ENCODE peak calls at places on chromosomes 16 and 17, in nine cellular contexts. One of them, this sample, is unnamed.

GRCh38 chr16:30533748-30534367 is 800 bp downstream of the ZNF747 start:
- DNase-seq in sigmoid colon: no peak
- DNase-seq in heart left ventricle: peak; percentile 67
- DNase-seq in BJ: no peak
- DNase-seq in naive thymus-derived CD4-positive, alpha-beta T cell: no peak
- DNase-seq in colonic mucosa: peak; percentile 38
- DNase-seq in Caco-2: no peak
- DNase-seq in cardiac muscle cell: no peak
- DNase-seq in tibial artery: no peak
- DNase-seq in this sample: no peak

GRCh38 chr16:80693553-80693952 is 110.8 kb downstream of the CDYL2 start:
- DNase-seq in sigmoid colon: no peak
- DNase-seq in heart left ventricle: no peak
- DNase-seq in BJ: no peak
- DNase-seq in naive thymus-derived CD4-positive, alpha-beta T cell: no peak
- DNase-seq in colonic mucosa: no peak
- DNase-seq in Caco-2: no peak
- DNase-seq in cardiac muscle cell: no peak
- DNase-seq in tibial artery: no peak
- DNase-seq in this sample: no peak

GRCh38 chr16:56401482-56401881 is 23.9 kb downstream of the AMFR start:
- DNase-seq in sigmoid colon: no peak
- DNase-seq in heart left ventricle: no peak
- DNase-seq in BJ: no peak
- DNase-seq in naive thymus-derived CD4-positive, alpha-beta T cell: no peak
- DNase-seq in colonic mucosa: no peak
- DNase-seq in Caco-2: peak; percentile 56
- DNase-seq in cardiac muscle cell: no peak
- DNase-seq in tibial artery: no peak
- DNase-seq in this sample: peak; percentile 26

GRCh38 chr17:78142113-78142861 is 3.9 kb upstream of the C17orf99 start:
- DNase-seq in sigmoid colon: no peak
- DNase-seq in heart left ventricle: no peak
- DNase-seq in BJ: no peak
- DNase-seq in naive thymus-derived CD4-positive, alpha-beta T cell: no peak
- DNase-seq in colonic mucosa: peak; percentile 86
- DNase-seq in Caco-2: no peak
- DNase-seq in cardiac muscle cell: no peak
- DNase-seq in tibial artery: no peak
- DNase-seq in this sample: no peak

GRCh38 chr17:76707985-76708807 is 2.6 kb downstream of the MXRA7 start:
- DNase-seq in sigmoid colon: peak; percentile 73
- DNase-seq in heart left ventricle: no peak
- DNase-seq in BJ: no peak
- DNase-seq in naive thymus-derived CD4-positive, alpha-beta T cell: no peak
- DNase-seq in colonic mucosa: no peak
- DNase-seq in Caco-2: no peak
- DNase-seq in cardiac muscle cell: peak; percentile 35
- DNase-seq in tibial artery: no peak
- DNase-seq in this sample: peak; percentile 67

GRCh38 chr16:14399397-14400284 is 230.4 kb downstream of the PARN start:
- DNase-seq in sigmoid colon: peak; percentile 79
- DNase-seq in heart left ventricle: no peak
- DNase-seq in BJ: peak; percentile 59
- DNase-seq in naive thymus-derived CD4-positive, alpha-beta T cell: no peak
- DNase-seq in colonic mucosa: no peak
- DNase-seq in Caco-2: peak; percentile 78
- DNase-seq in cardiac muscle cell: peak; percentile 58
- DNase-seq in tibial artery: peak; percentile 90
- DNase-seq in this sample: no peak

GRCh38 chr17:50495918-50496317 is 12.3 kb upstream of the MYCBPAP start:
- DNase-seq in sigmoid colon: no peak
- DNase-seq in heart left ventricle: no peak
- DNase-seq in BJ: no peak
- DNase-seq in naive thymus-derived CD4-positive, alpha-beta T cell: no peak
- DNase-seq in colonic mucosa: no peak
- DNase-seq in Caco-2: no peak
- DNase-seq in cardiac muscle cell: peak; percentile 18
- DNase-seq in tibial artery: no peak
- DNase-seq in this sample: no peak

GRCh38 chr16:53052519-53053501 is at the start of gene CHD9NB:
- DNase-seq in sigmoid colon: peak; percentile 51
- DNase-seq in heart left ventricle: no peak
- DNase-seq in BJ: peak; percentile 68
- DNase-seq in naive thymus-derived CD4-positive, alpha-beta T cell: no peak
- DNase-seq in colonic mucosa: peak; percentile 80
- DNase-seq in Caco-2: peak; percentile 74
- DNase-seq in cardiac muscle cell: peak; percentile 86
- DNase-seq in tibial artery: no peak
- DNase-seq in this sample: no peak

GRCh38 chr17:51270675-51271074 is 10.3 kb downstream of the UTP18 start:
- DNase-seq in sigmoid colon: no peak
- DNase-seq in heart left ventricle: no peak
- DNase-seq in BJ: no peak
- DNase-seq in naive thymus-derived CD4-positive, alpha-beta T cell: no peak
- DNase-seq in colonic mucosa: no peak
- DNase-seq in Caco-2: no peak
- DNase-seq in cardiac muscle cell: no peak
- DNase-seq in tibial artery: no peak
- DNase-seq in this sample: no peak

GRCh38 chr16:20300312-20301097 is 26.8 kb downstream of the GP2 start:
- DNase-seq in sigmoid colon: no peak
- DNase-seq in heart left ventricle: no peak
- DNase-seq in BJ: no peak
- DNase-seq in naive thymus-derived CD4-positive, alpha-beta T cell: peak; percentile 6
- DNase-seq in colonic mucosa: peak; percentile 41
- DNase-seq in Caco-2: peak; percentile 45
- DNase-seq in cardiac muscle cell: peak; percentile 69
- DNase-seq in tibial artery: no peak
- DNase-seq in this sample: peak; percentile 73

GRCh38 chr16:76539609-76540008 is 262.4 kb downstream of the CNTNAP4 start:
- DNase-seq in sigmoid colon: no peak
- DNase-seq in heart left ventricle: no peak
- DNase-seq in BJ: no peak
- DNase-seq in naive thymus-derived CD4-positive, alpha-beta T cell: no peak
- DNase-seq in colonic mucosa: no peak
- DNase-seq in Caco-2: no peak
- DNase-seq in cardiac muscle cell: no peak
- DNase-seq in tibial artery: no peak
- DNase-seq in this sample: no peak

GRCh38 chr17:79907855-79908254 is 68.6 kb upstream of the CBX4 start:
- DNase-seq in sigmoid colon: no peak
- DNase-seq in heart left ventricle: no peak
- DNase-seq in BJ: peak; percentile 1
- DNase-seq in naive thymus-derived CD4-positive, alpha-beta T cell: no peak
- DNase-seq in colonic mucosa: peak; percentile 67
- DNase-seq in Caco-2: no peak
- DNase-seq in cardiac muscle cell: peak; percentile 32
- DNase-seq in tibial artery: no peak
- DNase-seq in this sample: no peak

GRCh38 chr16:17951273-17951845 is 385.2 kb downstream of the NPIPA8 start:
- DNase-seq in sigmoid colon: no peak
- DNase-seq in heart left ventricle: no peak
- DNase-seq in BJ: peak; percentile 15
- DNase-seq in naive thymus-derived CD4-positive, alpha-beta T cell: no peak
- DNase-seq in colonic mucosa: no peak
- DNase-seq in Caco-2: no peak
- DNase-seq in cardiac muscle cell: no peak
- DNase-seq in tibial artery: no peak
- DNase-seq in this sample: no peak

GRCh38 chr17:30570596-30571265 is 93.5 kb downstream of the GOSR1 start:
- DNase-seq in sigmoid colon: no peak
- DNase-seq in heart left ventricle: no peak
- DNase-seq in BJ: no peak
- DNase-seq in naive thymus-derived CD4-positive, alpha-beta T cell: no peak
- DNase-seq in colonic mucosa: no peak
- DNase-seq in Caco-2: no peak
- DNase-seq in cardiac muscle cell: no peak
- DNase-seq in tibial artery: no peak
- DNase-seq in this sample: no peak

GRCh38 chr16:75593825-75594820 is 27.9 kb downstream of the GABARAPL2 start:
- DNase-seq in sigmoid colon: no peak
- DNase-seq in heart left ventricle: no peak
- DNase-seq in BJ: peak; percentile 32
- DNase-seq in naive thymus-derived CD4-positive, alpha-beta T cell: no peak
- DNase-seq in colonic mucosa: no peak
- DNase-seq in Caco-2: no peak
- DNase-seq in cardiac muscle cell: peak; percentile 39
- DNase-seq in tibial artery: peak; percentile 39
- DNase-seq in this sample: no peak

GRCh38 chr17:47808830-47809480 is 12.6 kb downstream of the OSBPL7 start:
- DNase-seq in sigmoid colon: peak; percentile 59
- DNase-seq in heart left ventricle: no peak
- DNase-seq in BJ: no peak
- DNase-seq in naive thymus-derived CD4-positive, alpha-beta T cell: no peak
- DNase-seq in colonic mucosa: no peak
- DNase-seq in Caco-2: peak; percentile 51
- DNase-seq in cardiac muscle cell: no peak
- DNase-seq in tibial artery: no peak
- DNase-seq in this sample: no peak

GRCh38 chr16:8370374-8371015 is 219.8 kb downstream of the TMEM114 start:
- DNase-seq in sigmoid colon: no peak
- DNase-seq in heart left ventricle: no peak
- DNase-seq in BJ: no peak
- DNase-seq in naive thymus-derived CD4-positive, alpha-beta T cell: no peak
- DNase-seq in colonic mucosa: peak; percentile 21
- DNase-seq in Caco-2: no peak
- DNase-seq in cardiac muscle cell: no peak
- DNase-seq in tibial artery: no peak
- DNase-seq in this sample: no peak

GRCh38 chr16:86321491-86321890 is 188.8 kb upstream of the FOXF1 start:
- DNase-seq in sigmoid colon: peak; percentile 39
- DNase-seq in heart left ventricle: no peak
- DNase-seq in BJ: no peak
- DNase-seq in naive thymus-derived CD4-positive, alpha-beta T cell: peak; percentile 22
- DNase-seq in colonic mucosa: no peak
- DNase-seq in Caco-2: peak; percentile 23
- DNase-seq in cardiac muscle cell: no peak
- DNase-seq in tibial artery: no peak
- DNase-seq in this sample: no peak

GRCh38 chr17:81684442-81684911 is 666 bp downstream of the HGS start:
- DNase-seq in sigmoid colon: no peak
- DNase-seq in heart left ventricle: no peak
- DNase-seq in BJ: no peak
- DNase-seq in naive thymus-derived CD4-positive, alpha-beta T cell: no peak
- DNase-seq in colonic mucosa: no peak
- DNase-seq in Caco-2: no peak
- DNase-seq in cardiac muscle cell: no peak
- DNase-seq in tibial artery: no peak
- DNase-seq in this sample: no peak
- H3K36me3 ChIP-seq in sigmoid colon: peaks cover 31% of the 10 kb centered on the region
- H3K36me3 ChIP-seq in heart left ventricle: peaks cover 39% of the 10 kb centered on the region
- H3K36me3 ChIP-seq in BJ: peaks cover 44% of the 10 kb centered on the region
- H3K36me3 ChIP-seq in naive thymus-derived CD4-positive, alpha-beta T cell: peaks cover 47% of the 10 kb centered on the region
- H3K36me3 ChIP-seq in colonic mucosa: peaks cover 17% of the 10 kb centered on the region
- H3K36me3 ChIP-seq in Caco-2: peaks cover 5% of the 10 kb centered on the region
- H3K36me3 ChIP-seq in cardiac muscle cell: peaks cover 21% of the 10 kb centered on the region
- H3K36me3 ChIP-seq in tibial artery: peaks cover 44% of the 10 kb centered on the region
- H3K36me3 ChIP-seq in this sample: no peaks in the 10 kb centered on the region

GRCh38 chr16:57757883-57758282 is 22.3 kb downstream of the KATNB1 start:
- DNase-seq in sigmoid colon: no peak
- DNase-seq in heart left ventricle: peak; percentile 40
- DNase-seq in BJ: no peak
- DNase-seq in naive thymus-derived CD4-positive, alpha-beta T cell: no peak
- DNase-seq in colonic mucosa: no peak
- DNase-seq in Caco-2: no peak
- DNase-seq in cardiac muscle cell: no peak
- DNase-seq in tibial artery: no peak
- DNase-seq in this sample: no peak
- H3K36me3 ChIP-seq in sigmoid colon: peaks cover 6% of the 10 kb centered on the region
- H3K36me3 ChIP-seq in heart left ventricle: peaks cover 29% of the 10 kb centered on the region
- H3K36me3 ChIP-seq in BJ: peaks cover 40% of the 10 kb centered on the region
- H3K36me3 ChIP-seq in naive thymus-derived CD4-positive, alpha-beta T cell: peaks cover 34% of the 10 kb centered on the region
- H3K36me3 ChIP-seq in colonic mucosa: no peaks in the 10 kb centered on the region
- H3K36me3 ChIP-seq in Caco-2: peaks cover 3% of the 10 kb centered on the region
- H3K36me3 ChIP-seq in cardiac muscle cell: peaks cover 2% of the 10 kb centered on the region
- H3K36me3 ChIP-seq in tibial artery: peaks cover 41% of the 10 kb centered on the region
- H3K36me3 ChIP-seq in this sample: no peaks in the 10 kb centered on the region

GRCh38 chr16:67959520-67959919 is 8.9 kb downstream of the SLC12A4 start:
- DNase-seq in sigmoid colon: peak; percentile 86
- DNase-seq in heart left ventricle: peak; percentile 84
- DNase-seq in BJ: peak; percentile 34
- DNase-seq in naive thymus-derived CD4-positive, alpha-beta T cell: no peak
- DNase-seq in colonic mucosa: no peak
- DNase-seq in Caco-2: no peak
- DNase-seq in cardiac muscle cell: peak; percentile 53
- DNase-seq in tibial artery: peak; percentile 83
- DNase-seq in this sample: peak; percentile 70

GRCh38 chr16:67962135-67962534 is 6.3 kb downstream of the SLC12A4 start:
- DNase-seq in sigmoid colon: no peak
- DNase-seq in heart left ventricle: no peak
- DNase-seq in BJ: no peak
- DNase-seq in naive thymus-derived CD4-positive, alpha-beta T cell: no peak
- DNase-seq in colonic mucosa: no peak
- DNase-seq in Caco-2: no peak
- DNase-seq in cardiac muscle cell: no peak
- DNase-seq in tibial artery: no peak
- DNase-seq in this sample: no peak

GRCh38 chr16:67961551-67961957 is 6.9 kb downstream of the SLC12A4 start:
- DNase-seq in sigmoid colon: no peak
- DNase-seq in heart left ventricle: no peak
- DNase-seq in BJ: no peak
- DNase-seq in naive thymus-derived CD4-positive, alpha-beta T cell: no peak
- DNase-seq in colonic mucosa: peak; percentile 89
- DNase-seq in Caco-2: no peak
- DNase-seq in cardiac muscle cell: no peak
- DNase-seq in tibial artery: no peak
- DNase-seq in this sample: no peak

GRCh38 chr16:67957622-67958021 is 10.8 kb downstream of the SLC12A4 start:
- DNase-seq in sigmoid colon: no peak
- DNase-seq in heart left ventricle: no peak
- DNase-seq in BJ: no peak
- DNase-seq in naive thymus-derived CD4-positive, alpha-beta T cell: no peak
- DNase-seq in colonic mucosa: no peak
- DNase-seq in Caco-2: no peak
- DNase-seq in cardiac muscle cell: no peak
- DNase-seq in tibial artery: no peak
- DNase-seq in this sample: no peak

GRCh38 chr16:67959930-67960329 is 8.5 kb downstream of the SLC12A4 start:
- DNase-seq in sigmoid colon: no peak
- DNase-seq in heart left ventricle: no peak
- DNase-seq in BJ: no peak
- DNase-seq in naive thymus-derived CD4-positive, alpha-beta T cell: no peak
- DNase-seq in colonic mucosa: no peak
- DNase-seq in Caco-2: no peak
- DNase-seq in cardiac muscle cell: no peak
- DNase-seq in tibial artery: no peak
- DNase-seq in this sample: no peak
- H3K36me3 ChIP-seq in sigmoid colon: peaks cover 28% of the 10 kb centered on the region
- H3K36me3 ChIP-seq in heart left ventricle: peaks cover 85% of the 10 kb centered on the region
- H3K36me3 ChIP-seq in BJ: peaks cover 58% of the 10 kb centered on the region
- H3K36me3 ChIP-seq in naive thymus-derived CD4-positive, alpha-beta T cell: peaks cover 44% of the 10 kb centered on the region
- H3K36me3 ChIP-seq in colonic mucosa: no peaks in the 10 kb centered on the region
- H3K36me3 ChIP-seq in Caco-2: peaks cover 14% of the 10 kb centered on the region
- H3K36me3 ChIP-seq in cardiac muscle cell: peaks cover 11% of the 10 kb centered on the region
- H3K36me3 ChIP-seq in tibial artery: peaks cover 81% of the 10 kb centered on the region
- H3K36me3 ChIP-seq in this sample: no peaks in the 10 kb centered on the region

DNA sequence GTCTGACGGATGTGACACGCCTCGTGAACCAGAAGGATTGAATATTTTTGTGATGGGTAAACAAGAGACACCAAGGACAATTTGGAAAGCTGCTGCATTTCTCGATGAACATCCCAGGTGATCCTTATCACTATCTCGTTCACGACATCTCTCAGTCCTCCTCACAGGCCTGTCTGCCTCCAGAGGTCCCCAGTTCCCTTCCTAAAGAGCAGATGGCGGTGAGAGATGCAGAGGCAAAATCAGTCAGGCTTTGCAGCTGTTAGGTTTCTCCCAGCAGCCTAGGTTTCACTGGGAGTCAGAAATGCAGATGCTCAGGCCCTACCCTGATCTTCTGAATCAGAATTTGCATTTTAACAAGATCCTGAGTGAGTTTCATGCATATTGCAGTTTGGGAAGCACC is 23.6 kb downstream of the SCPEP1 start:
- DNase-seq in sigmoid colon: no peak
- DNase-seq in heart left ventricle: no peak
- DNase-seq in BJ: no peak
- DNase-seq in naive thymus-derived CD4-positive, alpha-beta T cell: no peak
- DNase-seq in colonic mucosa: no peak
- DNase-seq in Caco-2: no peak
- DNase-seq in cardiac muscle cell: no peak
- DNase-seq in tibial artery: no peak
- DNase-seq in this sample: no peak
- H3K36me3 ChIP-seq in sigmoid colon: peaks cover 46% of the 10 kb centered on the region
- H3K36me3 ChIP-seq in heart left ventricle: peaks cover 89% of the 10 kb centered on the region
- H3K36me3 ChIP-seq in BJ: no peaks in the 10 kb centered on the region
- H3K36me3 ChIP-seq in naive thymus-derived CD4-positive, alpha-beta T cell: peaks cover 38% of the 10 kb centered on the region
- H3K36me3 ChIP-seq in colonic mucosa: no peaks in the 10 kb centered on the region
- H3K36me3 ChIP-seq in Caco-2: no peaks in the 10 kb centered on the region
- H3K36me3 ChIP-seq in cardiac muscle cell: no peaks in the 10 kb centered on the region
- H3K36me3 ChIP-seq in tibial artery: peaks cover 48% of the 10 kb centered on the region
- H3K36me3 ChIP-seq in this sample: no peaks in the 10 kb centered on the region

This sample was measured in testis.